ENCODE peak calls at places on chromosomes 16 and 17, in ten cellular contexts. S is HepG2; O is Peyer's patch; P is hepatocyte; Q is psoas muscle; E is effector memory CD4-positive, alpha-beta T cell; K is tibial artery; X is right cardiac atrium; R is right atrium auricular region; Y is cardiac muscle cell. J is an unnamed sample. For H3K4me1 and H3K9me3, the result is how much of the 10 kb centered on the place peaks cover.

GRCh38 chr17:28714281-28714680 is 2.6 kb upstream of the PROCA1 start:
- DNase-seq in S (no peak), O (no peak), P (no peak), Q (no peak), E (no peak), K (no peak), X (peak), R (no peak), Y (no peak), J (no peak)

GRCh38 chr17:57639381-57639780 is 105.7 kb downstream of the CCDC182 start:
- DNase-seq in S (no peak), O (no peak), P (no peak), Q (no peak), E (no peak), K (no peak), X (no peak), R (no peak), Y (no peak), J (no peak)

GRCh38 chr16:2089676-2090480 is 42.1 kb downstream of the TSC2 start:
- DNase-seq in S (no peak), O (no peak), P (peak), Q (no peak), E (no peak), K (no peak), X (no peak), R (no peak), Y (no peak), J (no peak)

GRCh38 chr17:73600103-73600871 is 44.0 kb downstream of the SDK2 start:
- DNase-seq in S (no peak), O (no peak), P (no peak), Q (no peak), E (no peak), K (no peak), X (peak), R (no peak), Y (peak), J (no peak)

GRCh38 chr16:87047221-87048037 is 269.8 kb downstream of the C16orf95 start:
- DNase-seq in S (no peak), O (no peak), P (no peak), Q (no peak), E (no peak), K (peak), X (no peak), R (no peak), Y (no peak), J (no peak)

GRCh38 chr17:5745091-5745820 is 160.9 kb upstream of the NLRP1 start:
- DNase-seq in S (no peak), O (no peak), P (no peak), Q (no peak), E (no peak), K (peak), X (no peak), R (peak), Y (no peak), J (no peak)

GRCh38 chr17:76537578-76538280 is at the start of gene CYGB:
- DNase-seq in S (no peak), O (no peak), P (peak), Q (peak), E (no peak), K (no peak), X (peak), R (no peak), Y (peak), J (no peak)

GRCh38 chr17:72487731-72488325 is 367.0 kb downstream of the SOX9 start:
- DNase-seq in S (no peak), O (no peak), P (no peak), Q (no peak), E (no peak), K (peak), X (no peak), R (no peak), Y (no peak), J (no peak)

GRCh38 chr16:495127-495748 is 32.3 kb upstream of the CAPN15 start:
- DNase-seq in S (peak), O (no peak), P (peak), Q (no peak), E (no peak), K (no peak), X (peak), R (no peak), Y (peak), J (no peak)

GRCh38 chr17:56809106-56809819 is 24.5 kb downstream of the C17orf67 start:
- DNase-seq in S (no peak), O (no peak), P (no peak), Q (no peak), E (no peak), K (no peak), X (no peak), R (no peak), Y (no peak), J (no peak)

GRCh38 chr17:80087346-80088265 is 13.8 kb upstream of the GAA start:
- DNase-seq in S (no peak), O (no peak), P (no peak), Q (no peak), E (no peak), K (no peak), X (no peak), R (no peak), Y (no peak), J (peak)

GRCh38 chr16:30491744-30492308 is 19.3 kb downstream of the ITGAL start:
- DNase-seq in S (peak), O (no peak), P (peak), Q (no peak), E (no peak), K (no peak), X (no peak), R (no peak), Y (peak), J (no peak)

GRCh38 chr17:30304778-30305177 is 13.0 kb upstream of the BLMH start:
- DNase-seq in S (no peak), O (no peak), P (no peak), Q (no peak), E (no peak), K (no peak), X (no peak), R (no peak), Y (peak), J (no peak)

GRCh38 chr16:48687421-48688038 is 77.5 kb upstream of the N4BP1 start:
- DNase-seq in S (peak), O (peak), P (peak), Q (peak), E (no peak), K (no peak), X (peak), R (peak), Y (peak), J (no peak)

GRCh38 chr16:23755484-23755809 is 621 bp downstream of the CHP2 start:
- DNase-seq in S (no peak), O (peak), P (no peak), Q (no peak), E (no peak), K (no peak), X (no peak), R (no peak), Y (no peak), J (no peak)

GRCh38 chr17:56604691-56605090 is 11.2 kb downstream of the NOG start:
- DNase-seq in S (peak), O (no peak), P (no peak), Q (no peak), E (no peak), K (no peak), X (no peak), R (no peak), Y (no peak), J (no peak)

GRCh38 chr16:65807858-65808257 is 558.6 kb upstream of the CDH5 start:
- DNase-seq in S (no peak), O (no peak), P (no peak), Q (no peak), E (no peak), K (no peak), X (no peak), R (no peak), Y (no peak), J (no peak)

GRCh38 chr17:57649731-57650484 is 95.2 kb downstream of the CCDC182 start:
- DNase-seq in S (no peak), O (no peak), P (peak), Q (no peak), E (no peak), K (no peak), X (no peak), R (no peak), Y (peak), J (no peak)

GRCh38 chr16:88923926-88924833 is 52.8 kb downstream of the CBFA2T3 start:
- DNase-seq in S (peak), O (no peak), P (no peak), Q (no peak), E (no peak), K (no peak), X (no peak), R (no peak), Y (no peak), J (no peak)

GRCh38 chr16:88927010-88927409 is 50.0 kb downstream of the CBFA2T3 start:
- DNase-seq in S (peak), O (no peak), P (no peak), Q (no peak), E (no peak), K (no peak), X (peak), R (no peak), Y (no peak), J (no peak)

GRCh38 chr16:88924834-88925539 is 52.0 kb downstream of the CBFA2T3 start:
- DNase-seq in S (peak), O (no peak), P (peak), Q (peak), E (no peak), K (no peak), X (peak), R (peak), Y (peak), J (no peak)

GRCh38 chr16:88926374-88926990 is 50.5 kb downstream of the CBFA2T3 start:
- DNase-seq in S (peak), O (no peak), P (no peak), Q (no peak), E (no peak), K (no peak), X (peak), R (no peak), Y (no peak), J (no peak)

DNA sequence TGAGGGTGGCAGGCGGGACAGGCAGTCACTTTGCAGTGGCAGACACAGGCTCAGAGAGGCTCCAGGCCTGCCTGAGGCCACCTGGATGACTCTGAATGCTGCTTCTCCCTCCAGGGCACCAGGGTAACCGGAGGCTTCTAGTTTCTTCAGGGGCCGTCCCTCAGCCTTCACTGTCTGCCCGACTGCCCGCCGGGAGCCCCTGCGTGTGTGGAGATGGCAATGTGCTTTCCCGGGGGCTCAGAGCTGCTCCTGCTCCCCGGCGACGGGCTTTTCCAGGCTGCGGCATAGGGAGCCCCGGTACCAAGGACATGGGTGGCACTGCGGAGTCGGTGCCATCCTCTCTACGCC is 51.5 kb downstream of the CBFA2T3 start:
- DNase-seq in S (no peak), O (no peak), P (no peak), Q (no peak), E (no peak), K (no peak), X (no peak), R (no peak), Y (no peak), J (no peak)
- H3K4me1 ChIP-seq in S (half or more), O (under half), P (under half), Q (under half), E (under half), K (under half), X (under half), R (half or more), Y (under half), J (under half)

GRCh38 chr16:79873825-79874224 is 273.3 kb upstream of the MAF start:
- DNase-seq in S (no peak), O (no peak), P (no peak), Q (no peak), E (no peak), K (no peak), X (no peak), R (no peak), Y (no peak), J (no peak)
- H3K9me3 ChIP-seq in S (under half), O (under half), P (under half), Q (under half), E (under half), K (under half), X (under half), R (under half), Y (under half), J (under half)

DNA sequence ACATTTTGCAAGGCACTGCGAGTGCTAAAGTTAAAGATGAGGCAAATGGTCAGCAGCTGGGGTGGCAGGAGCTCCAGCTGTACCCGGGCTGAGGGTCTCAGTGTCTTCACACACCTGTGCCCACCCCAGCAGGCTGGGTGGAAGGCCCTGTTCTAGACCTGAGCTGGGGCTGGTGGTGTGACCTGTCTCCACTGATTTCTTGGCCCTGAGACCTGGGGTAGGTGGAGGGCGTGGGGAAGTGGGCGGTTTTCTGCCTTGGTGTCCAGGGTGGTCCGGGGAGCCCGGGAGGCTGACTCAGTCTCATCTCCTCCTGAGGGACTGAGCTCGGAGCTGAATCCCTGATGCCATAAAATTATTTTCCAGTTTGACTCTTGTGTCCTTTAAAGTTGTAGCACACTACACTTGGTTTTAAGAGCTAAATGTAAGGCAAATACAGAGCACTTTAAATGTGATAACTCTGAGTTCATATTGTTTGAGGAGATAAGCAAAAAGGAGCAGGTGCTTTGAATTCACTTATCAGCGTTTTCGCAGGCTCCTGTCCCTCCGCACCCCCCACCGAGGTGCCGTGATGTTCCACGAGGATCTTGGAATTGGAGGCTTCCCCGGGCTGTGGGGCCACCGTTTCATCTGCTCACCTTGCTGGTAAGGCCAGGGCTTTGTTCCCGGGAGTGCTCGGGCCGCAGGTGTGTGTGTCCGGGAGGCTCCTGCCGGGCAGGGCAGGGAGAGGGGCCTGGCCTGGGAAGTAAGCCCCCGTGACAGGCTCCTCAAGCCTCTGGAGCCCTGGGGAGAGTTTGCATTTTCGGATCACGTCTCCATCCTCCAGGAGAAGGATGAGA is 117.0 kb downstream of the AATF start:
- DNase-seq in S (no peak), O (no peak), P (no peak), Q (no peak), E (no peak), K (no peak), X (no peak), R (no peak), Y (no peak), J (no peak)
- H3K4me1 ChIP-seq in S (under half), O (under half), P (under half), Q (under half), E (under half), K (under half), X (under half), R (under half), Y (under half), J (under half)

GRCh38 chr16:78976212-78976611 is 624.3 kb downstream of the MAF start:
- DNase-seq in S (no peak), O (no peak), P (no peak), Q (no peak), E (no peak), K (no peak), X (no peak), R (no peak), Y (no peak), J (no peak)
- H3K9me3 ChIP-seq in S (under half), O (under half), P (under half), Q (under half), E (under half), K (under half), X (under half), R (under half), Y (under half), J (under half)

DNA sequence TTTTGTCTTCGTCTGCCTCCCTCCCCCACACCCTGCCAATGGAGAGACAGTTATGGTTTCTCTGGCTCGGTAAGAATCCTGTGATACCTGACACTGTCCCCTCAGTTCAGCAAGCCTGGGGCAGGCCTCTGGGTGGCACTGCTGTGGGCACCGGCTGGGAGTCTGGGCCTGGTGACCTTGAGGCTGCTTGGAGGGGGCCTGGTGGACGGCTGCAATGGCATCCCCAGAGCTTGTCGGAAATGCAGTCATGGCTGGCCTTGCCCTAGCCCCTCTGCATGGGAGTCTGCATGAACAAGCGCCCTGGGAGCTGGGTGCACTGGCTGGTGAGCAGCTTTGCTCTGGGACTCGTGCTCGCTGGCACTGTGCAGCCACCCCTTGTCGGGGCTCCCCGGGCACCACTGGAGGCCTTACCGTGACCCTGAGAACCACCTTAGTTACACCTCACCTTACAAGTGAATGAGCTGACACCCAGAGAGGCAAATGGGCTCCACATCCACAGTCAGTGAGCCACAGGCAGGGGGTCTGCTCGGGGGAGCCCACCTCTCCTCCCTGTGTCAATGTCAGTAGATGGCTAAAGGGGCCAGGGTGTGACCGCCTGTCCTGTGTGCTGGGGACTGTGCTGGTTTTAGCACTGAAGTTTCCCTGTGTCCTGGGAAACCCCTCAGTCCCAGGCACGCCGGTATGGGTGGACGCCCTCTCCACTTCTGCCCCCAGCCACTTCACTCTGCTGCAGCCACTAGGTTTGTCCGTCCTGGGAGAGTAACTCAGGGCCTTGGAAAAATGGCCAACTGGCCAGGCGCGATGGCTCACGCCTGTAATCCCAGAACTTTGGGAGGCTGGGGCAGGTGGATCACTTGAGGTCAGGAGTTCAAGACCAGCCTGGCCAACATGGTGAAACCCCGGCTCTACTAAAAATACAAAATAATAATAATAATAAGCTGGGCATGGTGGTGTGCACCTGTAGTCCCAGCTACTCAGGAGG is 1.4 kb downstream of the LGALS3BP start:
- DNase-seq in S (no peak), O (no peak), P (no peak), Q (no peak), E (no peak), K (no peak), X (peak), R (no peak), Y (no peak), J (peak)
- H3K4me1 ChIP-seq in S (half or more), O (under half), P (under half), Q (under half), E (under half), K (half or more), X (under half), R (half or more), Y (under half), J (under half)